ENCODE peak calls at places on chromosomes 11 and 22, in seven cellular contexts. P is CD4-positive, alpha-beta T cell; T is aorta; O is psoas muscle; G is astrocyte; X is transverse colon; Y is keratinocyte. M is an unnamed sample.

GRCh38 chr22:24494535-24495364 is at the start of gene UPB1:
- DNase-seq in P (no peak), T (no peak), O (no peak), G (no peak), X (no peak), Y (no peak), M (no peak)

GRCh38 chr11:4699697-4700435 is 2.2 kb upstream of the OR51E2 start:
- DNase-seq in P (no peak), T (no peak), O (no peak), G (no peak), X (no peak), Y (no peak), M (no peak)

GRCh38 chr11:57458410-57459111 is 1.8 kb upstream of the RTN4RL2 start:
- DNase-seq in P (no peak), T (peak; percentile 89), O (peak; percentile 73), G (no peak), X (peak; percentile 56), Y (no peak), M (peak; percentile 84)

GRCh38 chr11:66971483-66971882 is 3.6 kb upstream of the C11orf86 start:
- DNase-seq in P (no peak), T (no peak), O (no peak), G (peak; percentile 23), X (no peak), Y (no peak), M (no peak)

GRCh38 chr11:22927793-22928192 is 67.5 kb upstream of the CCDC179 start:
- DNase-seq in P (no peak), T (no peak), O (no peak), G (no peak), X (no peak), Y (no peak), M (no peak)

GRCh38 chr11:46681814-46682213 is 18.6 kb downstream of the ARHGAP1 start:
- DNase-seq in P (no peak), T (no peak), O (no peak), G (no peak), X (no peak), Y (no peak), M (no peak)

GRCh38 chr11:62621027-62621566 is 689 bp downstream of the B3GAT3 start:
- DNase-seq in P (no peak), T (no peak), O (no peak), G (no peak), X (no peak), Y (no peak), M (no peak)

GRCh38 chr22:39351689-39352214 is 2.0 kb downstream of the SYNGR1 start:
- DNase-seq in P (no peak), T (no peak), O (no peak), G (peak; percentile 47), X (no peak), Y (no peak), M (no peak)

GRCh38 chr11:92227233-92227593 is 2.6 kb downstream of the FAT3 start:
- DNase-seq in P (no peak), T (peak; percentile 71), O (no peak), G (no peak), X (no peak), Y (no peak), M (no peak)

GRCh38 chr11:104573431-104573830 is 324.8 kb downstream of the CASP12 start:
- DNase-seq in P (no peak), T (no peak), O (no peak), G (peak; percentile 36), X (no peak), Y (peak; percentile 15), M (no peak)

GRCh38 chr11:128777369-128778011 is 83.6 kb downstream of the FLI1 start:
- DNase-seq in P (no peak), T (no peak), O (no peak), G (no peak), X (no peak), Y (no peak), M (no peak)

GRCh38 chr11:43515090-43515489 is 156.4 kb downstream of the TTC17 start:
- DNase-seq in P (no peak), T (no peak), O (no peak), G (no peak), X (no peak), Y (no peak), M (no peak)

GRCh38 chr11:70502677-70503076 is 104.3 kb downstream of the CTTN start:
- DNase-seq in P (no peak), T (peak; percentile 41), O (peak; percentile 11), G (no peak), X (no peak), Y (no peak), M (no peak)

GRCh38 chr11:77125191-77125590 is 2.9 kb upstream of the MYO7A start:
- DNase-seq in P (no peak), T (no peak), O (no peak), G (no peak), X (no peak), Y (no peak), M (no peak)

GRCh38 chr22:20430641-20431519 is 6.7 kb downstream of the SCARF2 start:
- DNase-seq in P (peak; percentile 49), T (peak; percentile 82), O (peak; percentile 78), G (peak; percentile 35), X (peak; percentile 57), Y (no peak), M (peak; percentile 92)

GRCh38 chr11:114270531-114271270 is 25.5 kb upstream of the NNMT start:
- DNase-seq in P (no peak), T (no peak), O (no peak), G (no peak), X (no peak), Y (no peak), M (no peak)

GRCh38 chr11:124586247-124586860 is 16.6 kb downstream of the OR8A1 start:
- DNase-seq in P (no peak), T (peak; percentile 80), O (peak; percentile 64), G (peak; percentile 16), X (peak; percentile 44), Y (no peak), M (peak; percentile 39)

GRCh38 chr22:27318516-27318915 is 483.0 kb downstream of the MN1 start:
- DNase-seq in P (no peak), T (peak; percentile 11), O (no peak), G (peak; percentile 91), X (peak; percentile 62), Y (no peak), M (no peak)

GRCh38 chr11:71447791-71448256 is 369 bp downstream of the DHCR7 start:
- DNase-seq in P (no peak), T (no peak), O (no peak), G (no peak), X (peak; percentile 47), Y (no peak), M (peak; percentile 90)

GRCh38 chr22:44847380-44847779 is 95.0 kb downstream of the ARHGAP8 start:
- DNase-seq in P (no peak), T (no peak), O (no peak), G (no peak), X (no peak), Y (no peak), M (no peak)

GRCh38 chr11:6389921-6390717 is at the start of gene SMPD1:
- DNase-seq in P (peak; percentile 94), T (peak; percentile 97), O (peak; percentile 97), G (peak; percentile 74), X (peak; percentile 96), Y (peak; percentile 68), M (peak; percentile 98)

DNA sequence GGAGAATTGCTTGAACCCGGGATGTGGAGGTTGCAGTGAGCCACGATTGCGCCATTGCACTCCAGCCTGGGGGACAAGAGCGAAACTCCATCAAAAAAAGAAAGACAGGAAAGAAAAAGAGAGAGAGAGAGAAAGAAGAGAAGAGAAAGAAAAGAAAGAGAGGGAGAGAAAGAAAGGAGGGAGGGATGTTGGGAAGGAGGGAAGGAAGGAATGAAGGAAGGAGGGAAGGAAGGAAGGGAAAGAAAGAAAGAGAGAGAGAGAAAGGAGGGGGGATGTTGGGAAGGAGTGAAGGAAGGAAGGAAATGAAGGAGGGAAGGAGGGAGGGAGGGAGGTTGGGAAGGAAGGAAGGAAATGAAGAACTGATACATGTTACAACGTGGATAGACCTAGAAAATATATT is 12.3 kb upstream of the SPINDOC start:
- DNase-seq in P (no peak), T (no peak), O (no peak), G (no peak), X (no peak), Y (no peak), M (no peak)
- H3K27ac ChIP-seq in P (no peak overlapping the region), T (no peak overlapping the region), O (no peak overlapping the region), G (no peak overlapping the region), X (no peak overlapping the region), Y (no peak overlapping the region), M (no peak overlapping the region)

DNA sequence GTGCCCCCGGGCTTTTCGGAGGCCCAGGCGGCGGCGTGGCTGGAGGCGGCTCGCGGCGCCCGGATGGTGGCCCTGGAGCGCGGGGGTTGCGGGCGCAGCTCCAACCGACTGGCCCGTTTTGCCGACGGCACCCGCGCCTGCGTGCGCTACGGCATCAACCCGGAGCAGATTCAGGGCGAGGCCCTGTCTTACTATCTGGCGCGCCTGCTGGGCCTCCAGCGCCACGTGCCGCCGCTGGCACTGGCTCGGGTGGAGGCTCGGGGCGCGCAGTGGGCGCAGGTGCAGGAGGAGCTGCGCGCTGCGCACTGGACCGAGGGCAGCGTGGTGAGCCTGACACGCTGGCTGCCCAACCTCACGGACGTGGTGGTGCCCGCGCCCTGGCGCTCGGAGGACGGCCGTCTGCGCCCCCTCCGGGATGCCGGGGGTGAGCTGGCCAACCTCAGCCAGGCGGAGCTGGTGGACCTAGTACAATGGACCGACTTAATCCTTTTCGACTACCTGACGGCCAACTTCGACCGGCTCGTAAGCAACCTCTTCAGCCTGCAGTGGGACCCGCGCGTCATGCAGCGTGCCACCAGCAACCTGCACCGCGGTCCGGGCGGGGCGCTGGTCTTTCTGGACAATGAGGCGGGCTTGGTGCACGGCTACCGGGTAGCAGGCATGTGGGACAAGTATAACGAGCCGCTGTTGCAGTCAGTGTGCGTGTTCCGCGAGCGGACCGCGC is 932 bp downstream of the FJX1 start:
- DNase-seq in P (no peak), T (peak; percentile 79), O (peak; percentile 59), G (peak; percentile 44), X (peak; percentile 8), Y (no peak), M (peak; percentile 89)
- H3K27ac ChIP-seq in P (no peak overlapping the region), T (no peak overlapping the region), O (no peak overlapping the region), G (peak overlapping the region; percentile 91), X (no peak overlapping the region), Y (peak overlapping the region; percentile 95), M (peak overlapping the region; percentile 81)

DNA sequence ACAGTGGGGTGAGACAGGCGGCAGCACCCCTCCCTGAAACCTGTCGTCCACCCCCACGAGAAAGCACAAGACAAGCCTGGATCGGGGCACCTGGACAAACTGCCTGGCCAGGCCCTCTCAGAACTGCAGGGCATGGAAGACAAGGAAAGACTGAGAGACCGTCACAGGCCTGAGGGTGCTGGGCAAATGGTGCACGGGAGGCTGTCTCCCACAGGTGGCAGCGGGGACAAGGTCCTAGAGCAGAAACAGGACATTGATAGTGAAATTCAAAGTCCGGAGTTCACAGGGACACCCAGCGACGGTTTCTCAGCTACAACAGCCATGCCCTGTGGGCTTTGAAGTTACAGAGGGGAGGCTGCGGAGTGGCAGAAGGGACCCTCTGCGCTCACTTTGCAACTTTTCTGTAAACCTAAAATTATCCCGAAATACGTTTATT is 20.6 kb downstream of the DRD4 start:
- DNase-seq in P (no peak), T (no peak), O (no peak), G (no peak), X (no peak), Y (no peak), M (no peak)
- H3K27ac ChIP-seq in P (no peak overlapping the region), T (no peak overlapping the region), O (no peak overlapping the region), G (no peak overlapping the region), X (no peak overlapping the region), Y (no peak overlapping the region), M (no peak overlapping the region)

GRCh38 chr11:113057038-113057437 is 95.8 kb downstream of the NCAM1 start:
- DNase-seq in P (no peak), T (no peak), O (no peak), G (no peak), X (no peak), Y (no peak), M (no peak)

GRCh38 chr11:113059548-113059947 is 98.3 kb downstream of the NCAM1 start:
- DNase-seq in P (no peak), T (no peak), O (no peak), G (no peak), X (no peak), Y (no peak), M (no peak)
- H3K27ac ChIP-seq in P (no peak overlapping the region), T (no peak overlapping the region), O (no peak overlapping the region), G (no peak overlapping the region), X (no peak overlapping the region), Y (no peak overlapping the region), M (no peak overlapping the region)